ENCODE peak calls at places on chromosomes 6 and 20, in nine cellular contexts. G, B, F, R, Y, S, T, L and U are unnamed samples.
A peak's percentile ranks its signal among the peaks of the same experiment; 100 is the strongest.

GRCh38 chr6:164008902-164009301 is 594.4 kb downstream of the QKI start:
- DNase-seq in G (no peak), B (no peak), F (no peak), R (no peak), Y (no peak), S (no peak), T (no peak), L (no peak), U (no peak)

GRCh38 chr20:64056889-64057627 is 5.9 kb upstream of the TCEA2 start:
- DNase-seq in G (no peak), B (no peak), F (no peak), R (no peak), Y (no peak), S (no peak), T (no peak), L (no peak), U (no peak)

GRCh38 chr20:1373614-1374013 is 19.2 kb downstream of the FKBP1A start:
- DNase-seq in G (no peak), B (peak; percentile 99), F (no peak), R (no peak), Y (no peak), S (no peak), T (no peak), L (no peak), U (no peak)

GRCh38 chr20:38729767-38730166 is 5.5 kb downstream of the SLC32A1 start:
- DNase-seq in G (no peak), B (no peak), F (no peak), R (no peak), Y (no peak), S (no peak), T (no peak), L (no peak), U (no peak)

GRCh38 chr6:95589826-95590570 is 12.7 kb downstream of the MANEA start:
- DNase-seq in G (no peak), B (no peak), F (no peak), R (no peak), Y (no peak), S (no peak), T (no peak), L (no peak), U (no peak)

GRCh38 chr6:84762220-84762940 is 2.0 kb downstream of the TBX18 start:
- DNase-seq in G (no peak), B (no peak), F (no peak), R (no peak), Y (no peak), S (peak; percentile 45), T (peak; percentile 49), L (peak; percentile 67), U (peak; percentile 68)

GRCh38 chr20:49697071-49697470 is 16.6 kb downstream of the B4GALT5 start:
- DNase-seq in G (peak; percentile 66), B (no peak), F (no peak), R (no peak), Y (peak; percentile 42), S (no peak), T (no peak), L (no peak), U (no peak)

GRCh38 chr6:109236140-109237081 is 141.1 kb downstream of the CEP57L1 start:
- DNase-seq in G (no peak), B (peak; percentile 60), F (no peak), R (no peak), Y (no peak), S (no peak), T (no peak), L (peak; percentile 76), U (no peak)

GRCh38 chr6:125637207-125637606 is 112.2 kb upstream of the HEY2 start:
- DNase-seq in G (no peak), B (no peak), F (no peak), R (no peak), Y (no peak), S (no peak), T (no peak), L (no peak), U (no peak)

GRCh38 chr6:160992323-160993314 is 1.1 kb downstream of the MAP3K4 start:
- DNase-seq in G (peak; percentile 83), B (peak; percentile 90), F (peak; percentile 25), R (no peak), Y (no peak), S (peak; percentile 63), T (peak; percentile 81), L (peak; percentile 85), U (peak; percentile 80)

GRCh38 chr6:31544676-31545075 is 1.7 kb downstream of the ATP6V1G2 start:
- DNase-seq in G (no peak), B (no peak), F (no peak), R (no peak), Y (no peak), S (no peak), T (no peak), L (no peak), U (no peak)

GRCh38 chr20:55488593-55488992 is 516.7 kb downstream of the CBLN4 start:
- DNase-seq in G (no peak), B (no peak), F (no peak), R (no peak), Y (no peak), S (no peak), T (no peak), L (no peak), U (no peak)

GRCh38 chr6:111992851-111993250 is 61.1 kb upstream of the CCN6 start:
- DNase-seq in G (no peak), B (no peak), F (no peak), R (no peak), Y (no peak), S (no peak), T (peak; percentile 37), L (no peak), U (no peak)

GRCh38 chr20:10619427-10619826 is 54.4 kb downstream of the JAG1 start:
- DNase-seq in G (no peak), B (no peak), F (no peak), R (no peak), Y (no peak), S (no peak), T (peak; percentile 96), L (no peak), U (peak; percentile 96)

GRCh38 chr6:104580452-104580851 is 279.3 kb downstream of the HACE1 start:
- DNase-seq in G (peak; percentile 68), B (no peak), F (no peak), R (no peak), Y (no peak), S (no peak), T (no peak), L (no peak), U (peak; percentile 2)

GRCh38 chr20:297925-298754 is 770 bp downstream of the ZCCHC3 start:
- DNase-seq in G (peak; percentile 63), B (peak; percentile 64), F (peak; percentile 68), R (no peak), Y (no peak), S (peak; percentile 56), T (peak; percentile 68), L (peak; percentile 52), U (peak; percentile 67)

GRCh38 chr6:44263357-44264100 is 1.8 kb downstream of the NFKBIE start:
- DNase-seq in G (no peak), B (no peak), F (no peak), R (no peak), Y (no peak), S (peak; percentile 35), T (peak; percentile 31), L (no peak), U (no peak)